ENCODE peak calls at places on chromosomes 13 and 19, in six cellular contexts. G, Z, M, W, H and X are unnamed samples.

GRCh38 chr13:111139874-111140561 is 24.9 kb downstream of the ARHGEF7 start:
- DNase-seq in M (no peak), Z (no peak), W (no peak), G (no peak), H (no peak), X (no peak)

GRCh38 chr19:45478454-45479238 is 10.8 kb downstream of the FOSB start:
- DNase-seq in H (peak), W (peak), G (peak), Z (peak), M (peak), X (peak)

GRCh38 chr19:588758-589692 is 656 bp upstream of the HCN2 start:
- DNase-seq in M (peak), W (no peak), G (no peak), Z (no peak), H (no peak), X (no peak)

GRCh38 chr19:15449620-15450527 is at the start of gene WIZ:
- DNase-seq in W (peak), G (peak), M (peak), Z (peak), H (peak), X (peak)

GRCh38 chr13:31073859-31074718 is 87.6 kb downstream of the HSPH1 start:
- DNase-seq in G (peak), H (no peak), M (no peak), Z (no peak), W (no peak), X (no peak)

GRCh38 chr13:32476892-32477291 is 49.0 kb upstream of the N4BP2L1 start:
- DNase-seq in M (no peak), W (no peak), G (no peak), H (no peak), Z (no peak), X (no peak)

GRCh38 chr19:658059-658839 is 4.8 kb downstream of the RNF126 start:
- DNase-seq in M (no peak), W (no peak), Z (no peak), G (no peak), H (no peak), X (no peak)

GRCh38 chr13:21967871-21968270 is 297.0 kb downstream of the FGF9 start:
- DNase-seq in G (no peak), H (no peak), M (no peak), Z (no peak), W (no peak), X (no peak)

GRCh38 chr19:2426661-2427322 is 594 bp downstream of the TIMM13 start:
- DNase-seq in Z (no peak), G (peak), M (peak), W (no peak), H (no peak), X (peak)

GRCh38 chr19:36748431-36749275 is 24.0 kb downstream of the ZNF850 start:
- DNase-seq in G (no peak), Z (no peak), H (no peak), M (no peak), W (no peak), X (no peak)

GRCh38 chr13:98267080-98267912 is 90.2 kb upstream of the RNF113B start:
- DNase-seq in W (peak), M (peak), H (no peak), G (no peak), Z (no peak), X (no peak)

GRCh38 chr13:29888306-29888705 is 37.9 kb upstream of the UBL3 start:
- DNase-seq in G (peak), M (no peak), Z (no peak), H (no peak), W (no peak), X (no peak)

GRCh38 chr13:102651392-102651791 is 43.5 kb downstream of the METTL21C start:
- DNase-seq in W (no peak), G (peak), Z (no peak), H (no peak), M (no peak), X (no peak)

GRCh38 chr13:45331981-45332830 is 8.8 kb downstream of the TPT1 start:
- DNase-seq in M (peak), W (peak), H (no peak), G (peak), Z (no peak), X (no peak)

GRCh38 chr19:10690351-10690781 is 10.9 kb upstream of the QTRT1 start:
- DNase-seq in W (peak), Z (no peak), H (no peak), M (no peak), G (peak), X (no peak)

GRCh38 chr13:103976371-103976770 is 910.2 kb upstream of the SLC10A2 start:
- DNase-seq in Z (no peak), G (no peak), W (no peak), H (no peak), M (no peak), X (no peak)

GRCh38 chr19:35518313-35518712 is 4.9 kb upstream of the DMKN start:
- DNase-seq in H (no peak), W (no peak), Z (no peak), G (peak), M (no peak), X (no peak)

GRCh38 chr13:40445557-40445990 is 220.9 kb downstream of the FOXO1 start:
- DNase-seq in M (no peak), G (peak), H (peak), Z (no peak), W (peak), X (no peak)

GRCh38 chr13:30143671-30144400 is 163.5 kb downstream of the KATNAL1 start:
- DNase-seq in H (no peak), G (peak), W (no peak), M (no peak), Z (no peak), X (no peak)

GRCh38 chr19:23528376-23528775 is 133.1 kb upstream of the ZNF91 start:
- DNase-seq in M (no peak), G (no peak), Z (no peak), W (no peak), H (no peak), X (no peak)

GRCh38 chr13:86591862-86592261 is 792.6 kb upstream of the SLITRK6 start:
- DNase-seq in W (no peak), G (peak), H (no peak), Z (no peak), M (no peak), X (no peak)

GRCh38 chr13:30870049-30870884 is 35.8 kb upstream of the MEDAG start:
- DNase-seq in M (peak), Z (no peak), G (peak), H (peak), W (peak), X (no peak)

GRCh38 chr19:2213799-2214198 is 22.3 kb downstream of the PLEKHJ1 start:
- DNase-seq in M (no peak), W (no peak), Z (no peak), G (no peak), H (no peak), X (no peak)

DNA sequence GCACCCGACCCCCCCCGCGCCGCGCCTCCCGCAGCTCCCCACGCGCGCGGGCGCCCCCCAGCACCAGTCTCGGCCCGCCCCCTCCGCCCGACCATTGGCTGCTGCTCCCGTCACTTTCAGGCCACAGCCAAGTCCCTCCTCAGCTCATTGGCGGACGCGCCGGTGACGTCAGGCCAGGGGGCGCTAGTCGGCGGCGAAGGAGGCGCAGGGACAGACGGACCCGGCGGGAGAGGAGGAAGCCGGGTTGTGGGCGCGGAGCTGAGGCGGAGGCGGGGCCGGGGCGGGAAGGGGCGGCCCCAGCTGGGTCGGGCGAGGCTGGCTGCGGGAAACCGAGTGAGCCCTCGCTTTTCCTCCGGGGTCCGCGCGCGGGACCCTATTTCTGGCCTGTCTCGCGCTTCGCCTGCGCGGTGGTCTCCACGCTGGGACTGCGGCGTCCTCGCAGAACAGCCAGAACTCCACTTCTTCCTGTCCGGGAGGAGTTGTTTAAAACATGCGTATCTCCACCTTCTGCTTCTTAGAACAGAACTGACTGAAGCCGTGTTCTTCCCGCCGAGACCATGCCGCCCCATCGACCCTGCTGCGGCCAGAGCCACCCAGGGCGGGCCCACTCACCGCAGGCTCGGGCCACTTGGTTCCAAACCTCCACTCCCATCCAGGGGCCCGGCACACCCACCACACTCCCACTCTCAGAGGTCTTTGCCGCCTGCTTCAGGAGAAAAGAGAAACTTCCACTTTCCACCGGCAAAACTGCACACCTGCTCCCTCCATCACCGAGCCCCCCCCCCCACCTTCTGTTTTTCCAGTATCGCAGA is 459 bp upstream of the TMTC4 start:
- DNase-seq in H (peak), M (peak), Z (peak), W (peak), G (peak), X (peak)
- TF ChIP-seq CTCF in H (peak), M (no peak), Z (peak), W (no peak), G (peak), X (peak)

DNA sequence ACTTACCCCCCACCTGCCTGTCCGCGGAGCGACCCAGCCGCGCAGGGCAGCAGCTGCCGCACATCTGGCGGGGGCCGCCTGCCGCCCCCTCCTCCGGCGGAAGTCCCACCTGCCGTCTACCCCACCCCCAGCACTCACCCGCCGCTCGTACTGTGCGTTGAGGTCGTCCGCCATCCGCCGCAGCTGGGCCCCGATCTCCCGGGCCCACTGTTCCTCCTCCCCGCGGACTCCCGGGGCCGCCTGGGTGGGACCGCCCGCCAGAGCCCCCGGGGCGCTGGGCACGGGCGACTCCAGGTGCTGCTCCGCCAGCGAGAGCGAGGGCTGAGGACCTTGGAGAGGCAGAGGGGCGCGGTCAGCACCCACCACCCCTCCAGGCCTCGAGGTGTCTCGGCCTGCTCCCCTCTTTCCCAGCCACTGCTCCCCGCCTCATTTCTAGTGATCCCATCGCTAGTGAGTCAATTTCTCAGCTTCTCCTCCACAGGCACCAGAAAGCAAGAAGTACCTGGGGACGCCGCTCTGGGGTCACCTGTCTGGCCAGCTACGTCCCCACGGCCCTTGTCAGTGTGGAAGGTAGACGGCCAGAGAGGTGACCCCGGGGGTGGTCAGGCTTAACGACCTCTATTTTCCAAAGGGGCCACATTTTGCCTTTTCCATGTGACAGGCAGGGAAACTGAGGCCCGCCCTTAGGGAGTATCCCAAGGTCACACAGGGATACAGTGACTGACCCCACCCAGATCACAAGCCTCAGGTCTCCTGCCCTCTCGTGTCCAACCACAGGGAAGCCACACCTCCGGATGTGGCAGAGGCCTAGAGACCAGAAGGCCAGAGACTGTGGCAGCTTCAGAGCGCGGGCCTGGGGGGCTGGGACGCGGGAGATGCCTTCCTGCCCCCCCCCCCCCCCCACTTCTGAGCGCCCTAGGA is 4.3 kb downstream of the BBC3 start:
- DNase-seq in G (peak), M (peak), Z (no peak), H (peak), W (peak), X (no peak)
- TF ChIP-seq CTCF in G (no peak), M (peak), Z (no peak), H (no peak), W (no peak), X (no peak)

GRCh38 chr13:27081893-27082292 is 89.7 kb downstream of the USP12 start:
- DNase-seq in G (no peak), H (no peak), M (no peak), Z (no peak), W (no peak), X (no peak)

GRCh38 chr13:27083183-27083582 is 88.4 kb downstream of the USP12 start:
- DNase-seq in W (no peak), H (no peak), M (no peak), Z (no peak), G (no peak), X (no peak)

GRCh38 chr13:27079421-27079958 is 92.1 kb downstream of the USP12 start:
- DNase-seq in G (peak), M (no peak), Z (no peak), H (no peak), W (no peak), X (no peak)

GRCh38 chr13:27082325-27082724 is 89.3 kb downstream of the USP12 start:
- DNase-seq in G (no peak), W (no peak), H (no peak), Z (no peak), M (no peak), X (no peak)

DNA sequence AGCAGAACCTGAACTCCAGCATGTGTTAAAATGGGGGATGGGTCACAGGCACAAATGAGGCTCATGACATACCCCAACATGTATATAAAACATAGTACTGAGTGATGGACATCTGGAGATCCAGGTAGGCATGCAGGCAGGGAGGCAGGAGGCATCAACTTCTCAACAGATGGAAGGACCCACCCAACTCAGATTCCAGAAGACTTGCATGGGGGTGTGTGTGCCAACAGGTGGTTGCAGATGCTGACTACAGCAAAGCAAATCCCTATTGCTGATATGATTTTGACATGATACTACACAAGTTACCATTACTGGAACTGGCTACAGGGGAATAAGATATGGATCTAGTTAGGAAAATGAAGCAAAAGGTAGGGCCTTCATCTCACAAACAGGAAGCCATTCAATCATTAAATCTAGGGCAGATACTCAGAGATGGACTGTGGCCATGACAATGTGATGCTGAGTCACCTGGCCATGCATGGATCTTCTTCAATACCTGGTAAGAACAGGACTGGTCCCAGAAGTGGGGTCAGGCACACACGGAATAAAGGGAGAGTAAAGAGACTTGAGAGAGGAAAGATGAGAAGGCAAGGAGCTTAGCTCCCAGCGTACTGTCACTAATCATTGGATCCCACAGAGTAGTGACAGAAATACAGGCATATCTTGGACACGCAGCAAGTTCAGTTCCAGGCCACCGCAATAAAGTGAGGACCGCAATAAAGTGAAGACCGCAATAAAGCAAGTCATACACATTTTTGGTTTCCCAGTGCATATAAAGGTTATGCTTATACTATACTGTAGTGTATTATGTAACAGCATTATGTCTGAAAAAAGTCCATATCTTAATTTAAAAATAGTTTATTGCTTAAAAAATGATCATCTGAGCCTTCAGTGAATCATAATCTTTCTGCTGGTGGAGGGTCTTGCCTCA is 91.3 kb downstream of the USP12 start:
- DNase-seq in Z (no peak), G (no peak), W (no peak), H (no peak), M (no peak), X (no peak)
- TF ChIP-seq CTCF in Z (no peak), G (no peak), W (no peak), H (no peak), M (no peak), X (no peak)

GRCh38 chr19:51366050-51366998 is at the start of gene ETFB:
- DNase-seq in Z (peak), W (peak), M (peak), G (peak), H (peak), X (peak)

GRCh38 chr19:51365211-51366049 is 758 bp downstream of the ETFB start:
- DNase-seq in G (peak), W (peak), Z (no peak), H (peak), M (peak), X (no peak)

GRCh38 chr19:51368366-51369282 is at the start of gene CLDND2:
- DNase-seq in G (no peak), M (no peak), W (no peak), H (no peak), Z (no peak), X (no peak)

GRCh38 chr19:51366999-51367564 is 894 bp upstream of the ETFB start:
- DNase-seq in M (peak), Z (no peak), G (no peak), W (no peak), H (no peak), X (peak)

DNA sequence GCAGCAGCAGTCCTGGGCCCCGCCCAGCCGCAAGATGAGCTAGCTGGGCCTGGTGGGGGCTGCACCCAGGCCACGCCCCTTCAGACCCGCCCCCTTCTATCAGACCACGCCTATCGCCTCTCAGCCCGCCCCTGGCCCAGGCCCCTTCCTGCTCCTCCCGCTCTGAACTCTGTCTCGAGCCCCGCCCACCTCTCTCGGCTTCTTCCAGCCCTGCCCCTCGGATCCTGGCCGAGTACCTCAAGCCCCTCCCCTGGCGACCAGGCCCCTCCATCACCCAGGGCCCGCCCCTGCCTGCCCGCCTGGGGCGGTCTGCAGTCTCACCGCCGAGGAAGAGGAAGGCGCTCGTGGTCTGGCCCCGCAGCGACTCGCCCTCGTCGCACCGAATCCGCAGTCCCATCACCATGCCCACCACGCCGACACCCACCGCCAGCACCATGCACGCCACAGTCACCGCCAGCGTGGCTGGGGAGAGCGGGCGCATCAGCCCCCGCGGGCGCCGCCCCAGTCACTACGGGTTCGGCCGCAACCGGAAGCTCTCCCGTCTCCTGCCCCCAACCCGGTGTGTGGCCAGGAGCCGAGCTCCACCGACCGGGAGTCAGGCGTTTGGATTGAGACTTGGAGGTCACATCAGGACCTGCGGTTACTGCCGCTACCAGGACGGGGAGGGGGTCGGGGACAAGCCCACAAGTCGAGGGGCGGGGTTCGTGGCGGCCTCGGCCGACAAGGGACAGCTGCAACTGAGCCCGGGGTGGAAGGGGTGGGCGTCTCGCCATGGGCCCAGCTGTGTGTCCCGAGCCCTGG is 1.0 kb downstream of the CLDND2 start:
- DNase-seq in H (peak), G (peak), W (peak), Z (peak), M (peak), X (peak)
- TF ChIP-seq CTCF in H (no peak), G (no peak), W (no peak), Z (peak), M (no peak), X (no peak)

GRCh38 chr19:4660181-4660791 is 9.9 kb downstream of the MYDGF start:
- DNase-seq in G (no peak), H (no peak), W (no peak), Z (no peak), M (peak), X (no peak)
- TF ChIP-seq CTCF in G (peak), H (no peak), W (no peak), Z (no peak), M (peak), X (peak)

GRCh38 chr19:29074579-29074978 is 138.4 kb downstream of the UQCRFS1 start:
- DNase-seq in Z (no peak), M (no peak), W (no peak), H (no peak), G (no peak), X (no peak)
- TF ChIP-seq CTCF in Z (no peak), M (no peak), W (no peak), H (no peak), G (no peak), X (no peak)

DNA sequence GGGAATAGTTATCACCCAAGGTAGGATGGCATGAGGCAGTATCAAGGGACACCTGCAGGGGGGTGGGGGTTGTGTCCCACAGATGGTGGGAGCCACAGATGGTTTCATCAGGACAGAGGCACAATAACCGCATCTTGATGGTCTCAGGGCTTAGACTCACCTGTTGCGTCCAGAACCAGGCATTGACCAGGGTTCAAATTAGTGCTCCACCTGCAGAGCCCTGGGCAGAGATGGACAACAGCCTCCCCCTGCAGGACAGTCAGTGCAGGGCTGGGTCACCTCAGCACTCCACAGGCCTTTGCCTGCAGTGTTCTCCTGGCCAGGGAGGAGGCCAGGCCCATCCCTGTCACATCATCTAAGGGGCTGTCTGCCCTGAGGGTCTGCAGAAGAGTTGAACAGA is 14.5 kb upstream of the CEACAM1 start:
- DNase-seq in G (no peak), W (no peak), M (no peak), H (no peak), Z (no peak), X (no peak)
- TF ChIP-seq CTCF in G (no peak), W (no peak), M (no peak), H (no peak), Z (no peak), X (no peak)

GRCh38 chr13:48055712-48056111 is 18.2 kb downstream of the NUDT15 start:
- DNase-seq in G (no peak), H (no peak), W (no peak), Z (no peak), M (no peak), X (no peak)
- TF ChIP-seq CTCF in G (no peak), H (no peak), W (no peak), Z (no peak), M (no peak), X (no peak)